ENCODE peak calls at places on chromosomes 13 and 19, in five cellular contexts. O is AG04450, V is tibial nerve, K is tibial artery, B is fibroblast of the aortic adventitia. Q is an unnamed sample.

GRCh38 chr13:113540523-113540922 is 44.0 kb upstream of the TFDP1 start:
- DNase-seq in B (no peak), O (no peak), V (no peak), K (no peak), Q (no peak)

GRCh38 chr19:6126335-6126974 is 9.0 kb upstream of the ACSBG2 start:
- DNase-seq in O (peak; percentile 23), K (no peak), V (no peak), B (peak; percentile 73), Q (no peak)

GRCh38 chr13:48938308-48938943 is 37.3 kb upstream of the FNDC3A start:
- DNase-seq in O (no peak), K (no peak), B (no peak), V (no peak), Q (no peak)

GRCh38 chr13:109256866-109257760 is 529.3 kb downstream of the IRS2 start:
- DNase-seq in V (no peak), O (peak; percentile 91), B (peak; percentile 98), K (no peak), Q (no peak)

GRCh38 chr19:4035018-4035566 is 27.6 kb downstream of the PIAS4 start:
- DNase-seq in K (no peak), B (no peak), O (no peak), V (no peak), Q (no peak)

GRCh38 chr19:33616857-33617256 is 4.9 kb upstream of the CHST8 start:
- DNase-seq in B (no peak), V (no peak), O (no peak), K (no peak), Q (no peak)

GRCh38 chr13:40624338-40624737 is 42.1 kb downstream of the FOXO1 start:
- DNase-seq in K (no peak), V (no peak), O (no peak), B (peak; percentile 46), Q (no peak)

GRCh38 chr13:100542546-100543156 is 45.9 kb downstream of the GGACT start:
- DNase-seq in K (no peak), V (no peak), B (peak; percentile 62), O (no peak), Q (no peak)

GRCh38 chr19:21569497-21569870 is 64.1 kb downstream of the ZNF429 start:
- DNase-seq in V (no peak), O (no peak), K (no peak), B (no peak), Q (peak; percentile 58)

GRCh38 chr13:79966502-79966901 is 374.4 kb downstream of the SPRY2 start:
- DNase-seq in O (no peak), B (peak; percentile 17), K (no peak), V (no peak), Q (no peak)

GRCh38 chr13:24253520-24254150 is 55.7 kb upstream of the C1QTNF9 start:
- DNase-seq in K (no peak), O (no peak), B (no peak), V (no peak), Q (no peak)

GRCh38 chr13:79966039-79966438 is 374.9 kb downstream of the SPRY2 start:
- DNase-seq in V (no peak), B (peak; percentile 12), O (no peak), K (no peak), Q (no peak)

GRCh38 chr19:46599716-46600392 is 1.3 kb upstream of the CALM3 start:
- DNase-seq in B (no peak), V (no peak), O (no peak), K (no peak), Q (no peak)

GRCh38 chr13:71607575-71607974 is 259.4 kb downstream of the DACH1 start:
- DNase-seq in K (no peak), V (no peak), B (no peak), O (no peak), Q (no peak)

GRCh38 chr19:32189956-32190706 is 155.3 kb upstream of the ZNF507 start:
- DNase-seq in O (no peak), B (no peak), V (no peak), K (no peak), Q (no peak)

GRCh38 chr13:21884299-21884878 is 213.5 kb downstream of the FGF9 start:
- DNase-seq in O (no peak), K (no peak), B (no peak), V (no peak), Q (no peak)

GRCh38 chr13:95301135-95301946 is at the start of gene ABCC4:
- DNase-seq in B (peak; percentile 66), V (peak; percentile 17), O (peak; percentile 27), K (peak; percentile 37), Q (no peak)

GRCh38 chr13:46229251-46229650 is 17.5 kb downstream of the LRRC63 start:
- DNase-seq in O (no peak), V (no peak), B (peak; percentile 63), K (no peak), Q (no peak)

GRCh38 chr19:961866-962620 is 22.1 kb upstream of the WDR18 start:
- DNase-seq in K (no peak), B (peak; percentile 53), V (no peak), O (no peak), Q (no peak)

GRCh38 chr19:56161534-56161933 is 14.3 kb upstream of the GALP start:
- DNase-seq in B (no peak), V (no peak), K (no peak), O (no peak), Q (no peak)

GRCh38 chr19:16036941-16037340 is 39.4 kb upstream of the TPM4 start:
- DNase-seq in K (no peak), V (no peak), B (no peak), O (no peak), Q (no peak)

GRCh38 chr13:36819811-36820140 is 754 bp downstream of the RFXAP start:
- DNase-seq in O (no peak), K (no peak), V (no peak), B (peak; percentile 28), Q (no peak)

GRCh38 chr13:30186644-30187431 is 120.5 kb downstream of the KATNAL1 start:
- DNase-seq in B (no peak), V (no peak), K (no peak), O (no peak), Q (no peak)

GRCh38 chr13:23496255-23496654 is 62.8 kb upstream of the SACS start:
- DNase-seq in V (no peak), B (no peak), K (no peak), O (no peak), Q (no peak)

GRCh38 chr13:98141938-98142426 is 912 bp upstream of the FARP1 start:
- DNase-seq in O (no peak), K (peak; percentile 22), V (no peak), B (no peak), Q (peak; percentile 43)

GRCh38 chr13:105665284-105665683 is 870.2 kb downstream of the EFNB2 start:
- DNase-seq in V (no peak), O (no peak), K (no peak), B (no peak), Q (no peak)

GRCh38 chr19:4095488-4095844 is 28.5 kb downstream of the MAP2K2 start:
- DNase-seq in V (no peak), K (no peak), O (no peak), B (no peak), Q (no peak)

GRCh38 chr13:28049880-28050871 is 50.2 kb downstream of the FLT3 start:
- DNase-seq in K (no peak), B (no peak), O (no peak), V (no peak), Q (no peak)

GRCh38 chr19:54104998-54105715 is 2.5 kb downstream of the NDUFA3 start:
- DNase-seq in B (no peak), V (no peak), K (no peak), O (no peak), Q (no peak)

GRCh38 chr13:53445682-53446081 is 417.1 kb downstream of the OLFM4 start:
- DNase-seq in V (no peak), B (no peak), O (no peak), K (no peak), Q (no peak)

GRCh38 chr19:14683439-14683838 is 6.4 kb upstream of the ZNF333 start:
- DNase-seq in O (no peak), V (no peak), B (no peak), K (no peak), Q (no peak)

GRCh38 chr19:39398297-39398864 is 7.2 kb downstream of the MED29 start:
- DNase-seq in K (peak; percentile 86), V (peak; percentile 72), O (no peak), B (peak; percentile 84), Q (peak; percentile 56)

GRCh38 chr19:52946322-52947310 is 16.1 kb downstream of the ZNF816 start:
- DNase-seq in V (no peak), B (no peak), O (no peak), K (no peak), Q (no peak)

GRCh38 chr13:99995503-99996176 is 14.1 kb downstream of the ZIC2 start:
- DNase-seq in V (no peak), B (peak; percentile 37), K (no peak), O (no peak), Q (peak; percentile 54)

GRCh38 chr19:10761443-10762242 is 43.8 kb downstream of the DNM2 start:
- DNase-seq in V (no peak), B (no peak), O (no peak), K (no peak), Q (no peak)
- H3K4me3 ChIP-seq in V (no peak overlapping the region), B (no peak overlapping the region), O (no peak overlapping the region), K (no peak overlapping the region), Q (no peak overlapping the region)

DNA sequence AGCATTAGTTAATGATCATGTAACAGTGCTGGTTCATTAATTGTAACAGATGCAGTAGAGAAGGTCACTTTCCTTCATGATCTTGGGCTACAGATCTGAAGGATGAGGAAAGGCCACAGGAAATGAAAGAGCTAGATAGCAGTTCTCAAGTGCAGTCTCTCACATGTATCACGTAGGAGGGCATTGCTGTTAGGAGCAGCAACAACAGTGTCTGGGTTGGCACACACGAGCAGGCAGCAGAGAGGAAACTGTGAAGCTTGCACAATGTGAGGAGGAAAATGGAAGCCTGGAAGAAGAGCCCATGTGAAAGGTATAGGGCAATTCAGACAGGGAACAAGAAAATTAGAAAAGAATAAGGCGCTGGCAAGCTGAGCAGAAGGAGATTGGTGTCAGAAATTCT is 1741.5 kb downstream of the PCDH9 start:
- DNase-seq in K (no peak), B (no peak), V (no peak), O (no peak), Q (no peak)
- H3K4me3 ChIP-seq in K (no peak overlapping the region), B (no peak overlapping the region), V (no peak overlapping the region), O (no peak overlapping the region), Q (no peak overlapping the region)

DNA sequence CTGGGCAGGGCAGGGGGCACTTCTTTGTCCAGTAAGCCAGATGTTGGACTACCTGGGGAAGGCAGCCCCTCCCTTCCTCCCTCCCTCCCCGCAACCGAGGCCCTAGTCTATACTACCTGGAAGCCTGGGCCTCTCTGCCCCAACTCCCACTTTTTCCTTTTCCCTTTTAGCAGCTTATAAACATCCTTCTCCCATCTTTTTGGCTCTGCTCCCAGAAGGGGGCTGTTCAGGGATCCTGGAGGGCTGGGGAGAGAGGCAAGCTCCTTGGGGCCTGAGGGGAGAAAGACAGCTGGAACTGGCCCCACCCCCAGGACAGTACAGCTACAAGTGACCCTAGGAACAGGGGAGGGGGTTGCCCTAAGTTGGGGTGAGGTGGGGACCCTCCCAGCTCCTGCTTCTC is 44.9 kb downstream of the LYL1 start:
- DNase-seq in B (no peak), K (no peak), O (no peak), V (no peak), Q (no peak)
- H3K4me3 ChIP-seq in B (no peak overlapping the region), K (no peak overlapping the region), O (no peak overlapping the region), V (no peak overlapping the region), Q (no peak overlapping the region)

GRCh38 chr19:48400018-48400742 is 6.7 kb downstream of the GRIN2D start:
- DNase-seq in O (no peak), K (peak; percentile 63), B (peak; percentile 86), V (peak; percentile 51), Q (no peak)
- H3K4me3 ChIP-seq in O (peak overlapping the region; percentile 1), K (no peak overlapping the region), B (peak overlapping the region; percentile 46), V (peak overlapping the region; percentile 11), Q (no peak overlapping the region)

Q was measured in dorsolateral prefrontal cortex.